ENCODE peak calls at places on chromosome 4, in eight cellular contexts. Y is lower leg skin, X is NCI-H2081, C is A549, L is NCI-H345, H is breast epithelium, I is cardiac muscle cell, R is mesendoderm. F is an unnamed sample.

GRCh38 chr4:1337376-1337831 is 9.6 kb upstream of the UVSSA start:
- DNase-seq in Y (no peak), X (no peak), C (no peak), L (no peak), H (no peak), I (no peak), R (peak; percentile 26), F (no peak)

GRCh38 chr4:115165503-115165902 is 52.1 kb upstream of the NDST4 start:
- DNase-seq in Y (no peak), X (no peak), C (no peak), L (no peak), H (no peak), I (no peak), R (no peak), F (no peak)

GRCh38 chr4:186012071-186012470 is 56.9 kb upstream of the TLR3 start:
- DNase-seq in Y (no peak), X (no peak), C (no peak), L (no peak), H (no peak), I (no peak), R (no peak), F (no peak)

GRCh38 chr4:84530449-84530848 is 31.4 kb upstream of the NKX6-1 start:
- DNase-seq in Y (no peak), X (no peak), C (no peak), L (no peak), H (no peak), I (peak; percentile 56), R (no peak), F (no peak)

GRCh38 chr4:28481565-28481964 is 1620.9 kb downstream of the STIM2 start:
- DNase-seq in Y (no peak), X (no peak), C (no peak), L (no peak), H (no peak), I (no peak), R (peak; percentile 28), F (no peak)

GRCh38 chr4:110195561-110196205 is 2.7 kb downstream of the ELOVL6 start:
- DNase-seq in Y (peak; percentile 25), X (no peak), C (no peak), L (peak; percentile 24), H (no peak), I (no peak), R (peak; percentile 13), F (no peak)

GRCh38 chr4:7170012-7170411 is 22.3 kb upstream of the SORCS2 start:
- DNase-seq in Y (no peak), X (no peak), C (no peak), L (no peak), H (no peak), I (no peak), R (no peak), F (no peak)

GRCh38 chr4:104063341-104063740 is 343.6 kb upstream of the TACR3 start:
- DNase-seq in Y (no peak), X (no peak), C (no peak), L (no peak), H (no peak), I (no peak), R (no peak), F (no peak)

GRCh38 chr4:2462218-2462991 is 6.5 kb upstream of the RNF4 start:
- DNase-seq in Y (no peak), X (peak; percentile 68), C (peak; percentile 65), L (peak; percentile 45), H (no peak), I (peak; percentile 80), R (peak; percentile 81), F (peak; percentile 38)

GRCh38 chr4:21012851-21013331 is 312.6 kb downstream of the PACRGL start:
- DNase-seq in Y (no peak), X (no peak), C (no peak), L (no peak), H (no peak), I (no peak), R (peak; percentile 31), F (no peak)

GRCh38 chr4:41212221-41213203 is 1.8 kb downstream of the APBB2 start:
- DNase-seq in Y (peak; percentile 56), X (peak; percentile 66), C (peak; percentile 69), L (peak; percentile 3), H (no peak), I (peak; percentile 85), R (peak; percentile 60), F (no peak)

GRCh38 chr4:123495530-123495929 is 98.9 kb downstream of the SPRY1 start:
- DNase-seq in Y (no peak), X (no peak), C (no peak), L (no peak), H (no peak), I (peak; percentile 27), R (no peak), F (no peak)

GRCh38 chr4:53587123-53587522 is 4.2 kb downstream of the LNX1 start:
- DNase-seq in Y (no peak), X (no peak), C (peak; percentile 22), L (no peak), H (no peak), I (no peak), R (no peak), F (no peak)

GRCh38 chr4:53637348-53637747 is 46.1 kb upstream of the LNX1 start:
- DNase-seq in Y (no peak), X (no peak), C (no peak), L (no peak), H (no peak), I (no peak), R (no peak), F (no peak)

GRCh38 chr4:186144180-186144579 is 39.7 kb downstream of the FAM149A start:
- DNase-seq in Y (no peak), X (no peak), C (peak; percentile 41), L (peak; percentile 55), H (no peak), I (peak; percentile 72), R (peak; percentile 59), F (no peak)

GRCh38 chr4:107916623-107917022 is 14.7 kb upstream of the CYP2U1 start:
- DNase-seq in Y (no peak), X (no peak), C (no peak), L (no peak), H (no peak), I (no peak), R (no peak), F (no peak)

GRCh38 chr4:183118141-183118540 is 19.1 kb downstream of the WWC2 start:
- DNase-seq in Y (no peak), X (no peak), C (no peak), L (no peak), H (no peak), I (no peak), R (no peak), F (no peak)

GRCh38 chr4:151727365-151727764 is 33.4 kb downstream of the GATB start:
- DNase-seq in Y (no peak), X (no peak), C (no peak), L (no peak), H (no peak), I (no peak), R (no peak), F (no peak)

GRCh38 chr4:28621541-28621940 is 1760.9 kb downstream of the STIM2 start:
- DNase-seq in Y (no peak), X (no peak), C (no peak), L (no peak), H (no peak), I (no peak), R (no peak), F (no peak)

GRCh38 chr4:25908491-25908901 is 5.5 kb upstream of the SMIM20 start:
- DNase-seq in Y (no peak), X (no peak), C (peak; percentile 39), L (no peak), H (no peak), I (peak; percentile 89), R (peak; percentile 18), F (peak; percentile 6)

GRCh38 chr4:7620086-7620813 is 185.5 kb upstream of the PSAPL1 start:
- DNase-seq in Y (no peak), X (no peak), C (no peak), L (no peak), H (no peak), I (no peak), R (no peak), F (no peak)

GRCh38 chr4:3256230-3257124 is 7.5 kb downstream of the MSANTD1 start:
- DNase-seq in Y (no peak), X (no peak), C (no peak), L (no peak), H (peak; percentile 40), I (no peak), R (no peak), F (no peak)

GRCh38 chr4:183375156-183375555 is 52.9 kb upstream of the CLDN24 start:
- DNase-seq in Y (no peak), X (no peak), C (no peak), L (no peak), H (no peak), I (no peak), R (no peak), F (no peak)

GRCh38 chr4:132063829-132064228 is 1085.3 kb upstream of the PCDH10 start:
- DNase-seq in Y (no peak), X (no peak), C (no peak), L (no peak), H (no peak), I (peak; percentile 90), R (no peak), F (no peak)

GRCh38 chr4:116020141-116020722 is 906.8 kb upstream of the NDST4 start:
- DNase-seq in Y (no peak), X (no peak), C (peak; percentile 11), L (no peak), H (no peak), I (no peak), R (peak; percentile 38), F (no peak)

GRCh38 chr4:53659737-53660136 is 68.5 kb upstream of the LNX1 start:
- DNase-seq in Y (no peak), X (no peak), C (no peak), L (no peak), H (no peak), I (no peak), R (no peak), F (no peak)

GRCh38 chr4:27861381-27861787 is 1000.7 kb downstream of the STIM2 start:
- DNase-seq in Y (no peak), X (peak; percentile 61), C (peak; percentile 29), L (peak; percentile 2), H (no peak), I (peak; percentile 49), R (peak; percentile 83), F (no peak)

GRCh38 chr4:153076861-153077260 is 127.4 kb upstream of the TRIM2 start:
- DNase-seq in Y (no peak), X (no peak), C (no peak), L (no peak), H (no peak), I (no peak), R (no peak), F (no peak)

GRCh38 chr4:75653845-75654503 is 19.2 kb downstream of the G3BP2 start:
- DNase-seq in Y (no peak), X (no peak), C (peak; percentile 53), L (no peak), H (no peak), I (peak; percentile 60), R (peak; percentile 84), F (no peak)

GRCh38 chr4:124806403-124806802 is 93.9 kb upstream of the ANKRD50 start:
- DNase-seq in Y (no peak), X (no peak), C (no peak), L (no peak), H (no peak), I (no peak), R (peak; percentile 65), F (no peak)

GRCh38 chr4:89741768-89742167 is 95.2 kb downstream of the SNCA start:
- DNase-seq in Y (no peak), X (no peak), C (no peak), L (no peak), H (no peak), I (no peak), R (no peak), F (no peak)

GRCh38 chr4:107945809-107946208 is 14.5 kb downstream of the CYP2U1 start:
- DNase-seq in Y (no peak), X (no peak), C (no peak), L (no peak), H (no peak), I (no peak), R (no peak), F (no peak)

GRCh38 chr4:54783402-54784110 is 125.8 kb downstream of the KIT start:
- DNase-seq in Y (no peak), X (no peak), C (no peak), L (no peak), H (no peak), I (no peak), R (no peak), F (no peak)

GRCh38 chr4:56245547-56246229 is 141.6 kb downstream of the AASDH start:
- DNase-seq in Y (no peak), X (no peak), C (peak; percentile 1), L (no peak), H (no peak), I (peak; percentile 22), R (no peak), F (no peak)